ENCODE peak calls at places on chromosome 14, in four cellular contexts. E is endothelial cell of umbilical vein; N is transverse colon; Z is CD4-positive, alpha-beta T cell. I is an unnamed sample.

GRCh38 chr14:90839024-90839888 is 23.0 kb upstream of the TTC7B start:
- DNase-seq in E (peak), N (no peak), Z (no peak), I (no peak)

GRCh38 chr14:23636317-23637211 is at the start of gene DHRS2:
- DNase-seq in E (no peak), N (no peak), Z (no peak), I (no peak)

GRCh38 chr14:71996615-71997014 is 64.4 kb downstream of the RGS6 start:
- DNase-seq in E (no peak), N (no peak), Z (no peak), I (no peak)

GRCh38 chr14:23577004-23577681 is 1.4 kb downstream of the JPH4 start:
- DNase-seq in E (no peak), N (no peak), Z (no peak), I (no peak)

GRCh38 chr14:68503186-68503825 is 289.6 kb downstream of the ZFP36L1 start:
- DNase-seq in E (no peak), N (no peak), Z (no peak), I (no peak)

GRCh38 chr14:23121401-23121800 is 2.3 kb upstream of the CEBPE start:
- DNase-seq in E (peak), N (peak), Z (no peak), I (no peak)

GRCh38 chr14:30770376-30770775 is 104.0 kb upstream of the COCH start:
- DNase-seq in E (no peak), N (no peak), Z (no peak), I (peak)

GRCh38 chr14:58751788-58752187 is 114.0 kb downstream of the DACT1 start:
- DNase-seq in E (no peak), N (no peak), Z (no peak), I (no peak)

GRCh38 chr14:32608880-32609279 is 279.8 kb downstream of the AKAP6 start:
- DNase-seq in E (peak), N (no peak), Z (no peak), I (no peak)

GRCh38 chr14:104150201-104151027 is 12.0 kb downstream of the KIF26A start:
- DNase-seq in E (no peak), N (no peak), Z (no peak), I (no peak)
- H3K27ac ChIP-seq in E (no peak), N (no peak), Z (no peak), I (no peak)

DNA sequence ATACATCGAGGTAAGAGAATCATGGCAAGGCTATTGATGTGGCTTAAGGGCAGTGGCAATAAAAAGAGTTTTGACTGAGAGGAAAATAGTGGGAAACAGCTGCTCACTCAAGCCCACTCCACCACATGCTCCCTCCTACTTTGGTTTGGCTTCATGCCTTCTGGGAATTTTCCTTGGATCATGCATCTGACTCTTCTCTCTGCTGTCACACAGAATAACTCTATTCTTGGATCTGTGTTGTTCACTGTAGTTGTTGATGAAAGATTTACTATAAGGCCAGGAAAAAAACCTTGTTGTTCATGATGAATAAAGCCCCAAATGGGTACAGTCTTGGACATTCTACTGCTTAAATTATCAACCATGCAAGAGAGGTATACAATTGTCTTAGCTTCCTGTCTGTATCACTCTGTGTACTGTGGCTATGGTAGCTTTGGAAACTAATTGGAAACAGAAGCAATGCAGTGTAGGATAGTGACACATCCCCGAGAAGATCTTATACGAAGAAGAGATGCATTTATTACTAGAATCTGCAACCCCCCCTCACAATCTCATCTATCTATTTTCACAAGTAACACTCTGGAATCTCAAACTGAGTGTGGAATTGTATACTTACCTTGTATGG is 70.5 kb downstream of the TMX1 start:
- DNase-seq in E (peak), N (no peak), Z (no peak), I (no peak)
- H3K27ac ChIP-seq in E (no peak), N (no peak), Z (no peak), I (peak)

GRCh38 chr14:88825078-88825458 is 617 bp downstream of the TTC8 start:
- DNase-seq in E (no peak), N (no peak), Z (no peak), I (no peak)
- H3K27ac ChIP-seq in E (peak), N (peak), Z (no peak), I (peak)

DNA sequence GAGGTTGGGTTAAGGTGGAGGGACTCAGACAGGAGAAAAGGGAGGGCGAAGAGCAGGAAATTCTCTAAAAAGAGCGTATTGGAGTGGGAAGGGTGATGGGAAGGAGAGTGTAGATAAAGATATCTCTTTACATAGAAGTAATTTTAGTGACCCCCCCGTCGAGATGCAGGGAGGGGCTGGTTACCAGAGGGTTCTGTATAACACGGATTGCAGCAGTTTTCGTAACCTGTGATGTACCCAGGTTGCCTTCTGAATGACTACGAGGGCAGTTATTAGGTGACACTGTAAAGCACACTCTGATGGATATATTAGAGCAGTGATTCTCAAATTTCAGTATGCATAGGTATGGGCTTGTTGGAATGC is 443 bp downstream of the DNAL1 start:
- DNase-seq in E (no peak), N (no peak), Z (no peak), I (no peak)
- H3K27ac ChIP-seq in E (peak), N (peak), Z (peak), I (no peak)

DNA sequence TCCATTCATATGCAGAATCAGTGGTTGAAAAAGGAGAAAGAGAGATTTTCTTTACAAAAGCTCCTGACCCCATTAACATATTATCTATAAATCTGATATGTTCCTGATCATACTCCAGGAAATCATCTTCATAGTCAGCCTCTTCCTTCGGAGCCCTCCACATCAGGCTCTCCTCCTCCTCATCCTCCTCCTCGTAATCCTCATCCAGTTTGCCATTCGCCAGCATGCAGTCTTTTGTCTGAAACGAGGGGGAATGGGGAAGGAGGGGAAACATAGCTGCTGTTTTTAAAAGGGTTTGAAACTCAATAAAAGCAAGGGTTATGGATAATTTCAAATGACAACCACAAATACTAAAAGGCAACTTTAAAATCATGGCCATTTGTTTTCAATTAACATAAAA is 60.9 kb downstream of the DICER1 start:
- DNase-seq in E (no peak), N (no peak), Z (no peak), I (no peak)
- H3K27ac ChIP-seq in E (no peak), N (no peak), Z (no peak), I (peak)

GRCh38 chr14:39169541-39169900 is 612 bp downstream of the TRAPPC6B start:
- DNase-seq in E (peak), N (no peak), Z (no peak), I (no peak)
- H3K27ac ChIP-seq in E (peak), N (peak), Z (peak), I (peak)

DNA sequence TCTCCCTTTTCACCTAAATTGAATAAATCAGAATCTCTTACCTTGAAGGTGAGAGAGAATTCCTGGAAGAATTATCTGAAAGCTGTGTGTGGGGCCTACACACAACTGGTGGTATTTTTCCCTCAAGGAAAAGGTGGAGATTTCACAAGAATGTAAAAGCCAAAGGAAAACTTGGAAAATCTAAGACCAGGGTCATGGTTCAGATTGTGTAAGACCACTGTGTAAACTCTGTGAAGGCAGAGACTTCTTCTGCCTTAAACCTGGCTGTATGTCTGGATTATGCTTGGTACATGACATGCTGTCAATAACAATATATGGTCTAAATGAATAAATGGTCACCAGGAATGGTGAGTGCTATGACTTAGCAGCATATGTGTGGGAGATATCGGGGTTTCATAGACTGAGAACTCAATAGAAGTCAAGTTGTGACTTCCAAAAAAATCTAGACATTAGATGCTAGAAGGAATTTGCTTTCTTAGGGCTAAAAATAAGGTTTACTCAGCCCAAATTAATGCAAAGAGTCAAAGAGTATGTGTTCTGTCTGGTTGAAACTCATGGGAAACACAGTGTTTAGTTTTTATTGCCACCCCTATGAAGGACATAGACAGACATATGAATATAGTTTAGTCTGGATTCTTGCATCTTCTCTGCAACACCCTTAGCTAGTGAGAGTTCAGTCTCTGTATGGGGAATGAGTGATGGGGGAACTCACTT is 163.7 kb downstream of the SNAPC1 start:
- DNase-seq in E (no peak), N (no peak), Z (no peak), I (no peak)
- H3K27ac ChIP-seq in E (no peak), N (no peak), Z (no peak), I (no peak)